ENCODE peak calls at places on chromosome 3, in five cellular contexts. P is CD4-positive, alpha-beta memory T cell; Y is stomach; A is endodermal cell; Z is fibroblast of lung. S is an unnamed sample.

GRCh38 chr3:8095724-8096123 is 405.9 kb upstream of the LMCD1 start:
- DNase-seq in P (no peak), Y (no peak), A (peak), Z (no peak), S (no peak)

GRCh38 chr3:55487376-55488241 is 503 bp upstream of the WNT5A start:
- DNase-seq in P (no peak), Y (no peak), A (peak), Z (peak), S (no peak)

GRCh38 chr3:115836944-115837343 is 213.6 kb downstream of the GAP43 start:
- DNase-seq in P (peak), Y (no peak), A (no peak), Z (peak), S (no peak)

GRCh38 chr3:58025824-58026579 is 17.8 kb downstream of the FLNB start:
- DNase-seq in P (no peak), Y (peak), A (no peak), Z (peak), S (no peak)

GRCh38 chr3:70550723-70551319 is 238.4 kb upstream of the MDFIC2 start:
- DNase-seq in P (peak), Y (peak), A (peak), Z (peak), S (no peak)

GRCh38 chr3:24048843-24049242 is 103.8 kb downstream of the NR1D2 start:
- DNase-seq in P (no peak), Y (no peak), A (no peak), Z (no peak), S (no peak)

GRCh38 chr3:137778941-137779340 is 14.8 kb downstream of the SOX14 start:
- DNase-seq in P (no peak), Y (no peak), A (peak), Z (no peak), S (no peak)

GRCh38 chr3:178629430-178630178 is 93.4 kb downstream of the KCNMB2 start:
- DNase-seq in P (no peak), Y (no peak), A (no peak), Z (no peak), S (no peak)

GRCh38 chr3:61885414-61885813 is 324.0 kb downstream of the PTPRG start:
- DNase-seq in P (no peak), Y (no peak), A (no peak), Z (no peak), S (no peak)

GRCh38 chr3:126654571-126655393 is at the start of gene TXNRD3:
- DNase-seq in P (peak), Y (peak), A (peak), Z (peak), S (no peak)

GRCh38 chr3:139975592-139976360 is 40.8 kb downstream of the CLSTN2 start:
- DNase-seq in P (no peak), Y (no peak), A (peak), Z (no peak), S (no peak)

GRCh38 chr3:150736903-150737832 is 25.8 kb downstream of the SIAH2 start:
- DNase-seq in P (no peak), Y (no peak), A (peak), Z (no peak), S (peak)

GRCh38 chr3:111808439-111808838 is 50.6 kb upstream of the PHLDB2 start:
- DNase-seq in P (no peak), Y (no peak), A (no peak), Z (peak), S (no peak)

GRCh38 chr3:61927332-61927731 is 366.0 kb downstream of the PTPRG start:
- DNase-seq in P (no peak), Y (no peak), A (peak), Z (peak), S (no peak)

GRCh38 chr3:56928379-56929068 is 126.8 kb upstream of the ARHGEF3 start:
- DNase-seq in P (peak), Y (no peak), A (peak), Z (peak), S (peak)

GRCh38 chr3:98732239-98733054 is 30.7 kb upstream of the ST3GAL6 start:
- DNase-seq in P (no peak), Y (peak), A (peak), Z (peak), S (no peak)

GRCh38 chr3:149670742-149671492 is 13.1 kb upstream of the WWTR1 start:
- DNase-seq in P (no peak), Y (no peak), A (peak), Z (peak), S (no peak)

GRCh38 chr3:8441969-8442559 is 59.6 kb upstream of the LMCD1 start:
- DNase-seq in P (no peak), Y (no peak), A (peak), Z (peak), S (no peak)

GRCh38 chr3:196968233-196969000 is at the start of gene PIGZ:
- DNase-seq in P (peak), Y (peak), A (peak), Z (peak), S (peak)

GRCh38 chr3:146550743-146551510 is 6.5 kb upstream of the PLSCR1 start:
- DNase-seq in P (no peak), Y (no peak), A (no peak), Z (peak), S (no peak)

GRCh38 chr3:9826815-9827574 is 16.8 kb downstream of the RPUSD3 start:
- DNase-seq in P (peak), Y (no peak), A (peak), Z (no peak), S (no peak)

GRCh38 chr3:4904801-4905695 is 74.2 kb upstream of the BHLHE40 start:
- DNase-seq in P (peak), Y (no peak), A (no peak), Z (peak), S (no peak)

GRCh38 chr3:194967126-194968117 is 281.7 kb downstream of the FAM43A start:
- DNase-seq in P (no peak), Y (peak), A (no peak), Z (no peak), S (no peak)

GRCh38 chr3:152961323-152961722 is 126.4 kb downstream of the P2RY1 start:
- DNase-seq in P (no peak), Y (no peak), A (no peak), Z (peak), S (no peak)

GRCh38 chr3:132008841-132009638 is 25.8 kb downstream of the CPNE4 start:
- DNase-seq in P (no peak), Y (no peak), A (no peak), Z (peak), S (no peak)

GRCh38 chr3:150409527-150410310 is 1.6 kb downstream of the TSC22D2 start:
- DNase-seq in P (peak), Y (peak), A (peak), Z (peak), S (peak)

GRCh38 chr3:175956964-175957363 is 1097.8 kb downstream of the NAALADL2 start:
- DNase-seq in P (no peak), Y (no peak), A (no peak), Z (peak), S (peak)

GRCh38 chr3:175869398-175869797 is 1010.3 kb downstream of the NAALADL2 start:
- DNase-seq in P (no peak), Y (no peak), A (no peak), Z (no peak), S (no peak)

GRCh38 chr3:100400424-100400781 is 486 bp downstream of the TOMM70 start:
- DNase-seq in P (peak), Y (no peak), A (no peak), Z (peak), S (peak)

GRCh38 chr3:76152028-76152427 is 366.7 kb upstream of the ZNF717 start:
- DNase-seq in P (no peak), Y (no peak), A (no peak), Z (no peak), S (no peak)

GRCh38 chr3:126552688-126553283 is 5.9 kb downstream of the C3orf22 start:
- DNase-seq in P (no peak), Y (peak), A (peak), Z (no peak), S (no peak)

GRCh38 chr3:119763466-119763865 is 18.4 kb upstream of the NR1I2 start:
- DNase-seq in P (no peak), Y (no peak), A (no peak), Z (no peak), S (no peak)

GRCh38 chr3:46236294-46237054 is 5.8 kb upstream of the CCR3 start:
- DNase-seq in P (no peak), Y (no peak), A (no peak), Z (no peak), S (no peak)

GRCh38 chr3:52220380-52221026 is 4.9 kb downstream of the TLR9 start:
- DNase-seq in P (peak), Y (peak), A (peak), Z (peak), S (peak)

DNA sequence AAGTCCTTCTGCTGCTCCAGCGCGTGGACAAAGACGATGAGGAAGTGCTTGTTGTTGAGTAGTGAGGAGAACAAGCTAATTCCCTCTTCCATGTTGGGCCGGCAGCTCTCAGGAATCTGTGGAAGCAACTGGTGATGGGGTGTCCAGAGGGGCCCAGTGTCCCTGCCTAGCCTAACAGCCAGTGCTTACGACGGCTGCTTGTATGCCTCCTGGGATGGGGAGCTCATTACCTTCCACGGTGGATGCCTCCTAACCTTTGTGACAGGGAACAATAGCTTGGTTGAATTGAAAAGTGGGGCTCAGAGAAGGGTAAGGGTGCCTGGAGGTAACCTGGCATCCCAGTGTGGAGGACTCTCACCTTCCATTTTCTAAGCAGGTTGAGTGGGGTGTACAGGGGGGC is 22.9 kb downstream of the H1-8 start:
- DNase-seq in P (no peak), Y (no peak), A (no peak), Z (no peak), S (no peak)
- H3K4me3 ChIP-seq in P (no peak), Y (no peak), A (no peak), Z (no peak), S (no peak)

GRCh38 chr3:37456270-37456708 is 281.9 kb upstream of the LRRFIP2 start:
- DNase-seq in P (no peak), Y (peak), A (peak), Z (no peak), S (no peak)
- H3K4me3 ChIP-seq in P (no peak), Y (no peak), A (no peak), Z (no peak), S (no peak)

GRCh38 chr3:172209333-172210321 is 170.2 kb downstream of the FNDC3B start:
- DNase-seq in P (no peak), Y (peak), A (peak), Z (peak), S (no peak)

GRCh38 chr3:172204716-172205115 is 165.3 kb downstream of the FNDC3B start:
- DNase-seq in P (no peak), Y (no peak), A (no peak), Z (peak), S (no peak)

GRCh38 chr3:172210355-172210754 is 171.0 kb downstream of the FNDC3B start:
- DNase-seq in P (no peak), Y (no peak), A (no peak), Z (peak), S (no peak)

GRCh38 chr3:172211123-172211522 is 171.7 kb downstream of the FNDC3B start:
- DNase-seq in P (no peak), Y (no peak), A (no peak), Z (no peak), S (no peak)

DNA sequence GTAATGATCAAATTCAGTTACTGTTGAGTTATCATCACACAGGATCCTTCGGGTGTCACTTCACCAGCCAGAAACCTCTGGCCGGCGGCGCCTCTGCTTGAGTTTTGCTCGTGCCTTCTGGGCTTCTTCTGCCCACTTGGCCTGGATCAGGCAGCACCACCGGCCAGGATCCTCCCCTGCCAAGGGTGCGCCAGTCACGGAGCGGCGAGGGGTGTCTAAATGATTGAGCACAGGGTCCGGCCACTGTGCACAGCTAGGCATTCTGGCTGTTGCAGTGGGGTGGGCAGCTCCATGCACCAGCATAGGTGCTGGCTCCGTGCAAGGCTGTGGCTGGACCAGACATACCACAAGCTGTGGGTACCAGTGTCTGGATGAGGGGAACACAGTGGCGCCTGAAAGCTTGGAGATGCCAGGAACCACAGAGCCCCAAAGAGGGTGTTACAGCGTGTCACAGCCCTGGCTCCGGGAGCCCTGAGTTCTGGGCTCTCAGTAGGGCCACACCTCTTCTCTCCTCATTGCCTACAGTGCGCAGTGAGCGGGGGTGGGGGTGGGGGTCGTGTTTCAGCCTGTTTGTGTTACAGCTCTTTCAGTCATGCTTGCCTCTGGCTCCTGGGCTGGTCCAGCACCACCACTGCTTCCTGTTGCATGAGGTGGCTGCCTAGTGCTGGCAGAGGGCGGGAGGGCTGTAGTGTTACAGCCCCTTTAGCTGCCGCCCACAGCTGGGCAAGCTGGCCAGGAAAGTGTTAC is 169.4 kb downstream of the FNDC3B start:
- DNase-seq in P (no peak), Y (no peak), A (peak), Z (peak), S (no peak)
- H3K4me3 ChIP-seq in P (no peak), Y (no peak), A (no peak), Z (no peak), S (no peak)

GRCh38 chr3:188241072-188241471 is 87.1 kb downstream of the LPP start:
- DNase-seq in P (no peak), Y (no peak), A (no peak), Z (peak), S (no peak)
- H3K4me3 ChIP-seq in P (no peak), Y (peak), A (no peak), Z (no peak), S (no peak)